ENCODE peak calls at places on chromosomes 2 and 18, in six cellular contexts. J, G, M, S, A and F are unnamed samples.

GRCh38 chr2:47119001-47119400 is 36.1 kb downstream of the STPG4 start:
- DNase-seq in J (peak), G (peak), M (no peak), S (no peak), A (no peak), F (peak)

GRCh38 chr18:52670903-52671302 is 330.9 kb downstream of the DCC start:
- DNase-seq in J (peak), G (no peak), M (no peak), S (no peak), A (no peak), F (no peak)

GRCh38 chr2:216863029-216863428 is 3.2 kb upstream of the TNP1 start:
- DNase-seq in J (no peak), G (no peak), M (no peak), S (no peak), A (no peak), F (no peak)

GRCh38 chr2:34162236-34162635 is 563.1 kb upstream of the FAM98A start:
- DNase-seq in J (peak), G (no peak), M (no peak), S (no peak), A (no peak), F (no peak)

GRCh38 chr18:77087391-77088141 is 45.0 kb downstream of the MBP start:
- DNase-seq in J (no peak), G (peak), M (no peak), S (no peak), A (no peak), F (peak)

GRCh38 chr2:241858206-241859016 is at the start of gene PDCD1:
- DNase-seq in J (no peak), G (no peak), M (no peak), S (no peak), A (no peak), F (no peak)

GRCh38 chr2:230960026-230960425 is 35.0 kb upstream of the GPR55 start:
- DNase-seq in J (no peak), G (no peak), M (no peak), S (no peak), A (no peak), F (no peak)

GRCh38 chr2:197073701-197074433 is 147.4 kb upstream of the PGAP1 start:
- DNase-seq in J (peak), G (peak), M (no peak), S (peak), A (no peak), F (peak)

GRCh38 chr18:76281565-76281964 is 213.5 kb downstream of the ZNF516 start:
- DNase-seq in J (no peak), G (no peak), M (no peak), S (no peak), A (no peak), F (no peak)

GRCh38 chr2:221716434-221717303 is 144.6 kb upstream of the EPHA4 start:
- DNase-seq in J (peak), G (peak), M (no peak), S (no peak), A (no peak), F (peak)

GRCh38 chr18:59605633-59606192 is 91.5 kb downstream of the CCBE1 start:
- DNase-seq in J (no peak), G (no peak), M (no peak), S (no peak), A (no peak), F (no peak)

GRCh38 chr2:68365087-68365486 is at the start of gene PLEK:
- DNase-seq in J (no peak), G (no peak), M (no peak), S (no peak), A (no peak), F (no peak)

GRCh38 chr2:108621087-108621559 is 86.9 kb downstream of the LIMS1 start:
- DNase-seq in J (peak), G (no peak), M (peak), S (no peak), A (peak), F (peak)

GRCh38 chr2:40199758-40200157 is 252.1 kb downstream of the SLC8A1 start:
- DNase-seq in J (no peak), G (no peak), M (no peak), S (no peak), A (no peak), F (no peak)

GRCh38 chr18:58416704-58417683 is 211.9 kb downstream of the ALPK2 start:
- DNase-seq in J (peak), G (peak), M (no peak), S (no peak), A (no peak), F (no peak)

GRCh38 chr2:29108225-29108624 is 7.0 kb upstream of the CLIP4 start:
- DNase-seq in J (peak), G (peak), M (no peak), S (no peak), A (no peak), F (no peak)

GRCh38 chr2:18792226-18792629 is 202.9 kb upstream of the NT5C1B start:
- DNase-seq in J (no peak), G (peak), M (no peak), S (no peak), A (no peak), F (no peak)

GRCh38 chr2:239263937-239264837 is 136.6 kb downstream of the HDAC4 start:
- DNase-seq in J (no peak), G (no peak), M (no peak), S (no peak), A (no peak), F (no peak)